ENCODE peak calls at places on chromosomes 13 and 19, in seven cellular contexts. W is WTC11, M is RWPE1, X is Peyer's patch, A is AG09309, B is hepatocyte, G is stomach. C is an unnamed sample.

GRCh38 chr13:56528040-56528760 is 612.5 kb upstream of the PRR20A start:
- DNase-seq in B (no peak), G (no peak), A (no peak), M (no peak), W (no peak), X (no peak), C (no peak)

GRCh38 chr19:56594783-56595547 is at the start of gene ZNF71:
- DNase-seq in W (peak; percentile 93), G (peak; percentile 91), A (peak; percentile 34), B (peak; percentile 95), M (peak; percentile 93), X (peak; percentile 94), C (peak; percentile 81)

GRCh38 chr19:49327878-49328544 is 3.0 kb upstream of the SLC6A16 start:
- DNase-seq in A (no peak), X (peak; percentile 71), W (peak; percentile 62), M (peak; percentile 41), G (no peak), B (no peak), C (no peak)

GRCh38 chr19:55720214-55720746 is 17.9 kb downstream of the NLRP9 start:
- DNase-seq in W (no peak), A (no peak), B (no peak), M (no peak), X (peak; percentile 57), G (no peak), C (no peak)

GRCh38 chr19:16673226-16673625 is 12.3 kb downstream of the TMEM38A start:
- DNase-seq in G (no peak), M (no peak), W (no peak), B (no peak), X (no peak), A (no peak), C (no peak)

GRCh38 chr13:79085021-79085420 is 321.0 kb downstream of the RBM26 start:
- DNase-seq in A (no peak), X (no peak), G (no peak), W (no peak), M (no peak), B (no peak), C (no peak)

GRCh38 chr13:74919914-74920313 is 562.1 kb downstream of the TBC1D4 start:
- DNase-seq in A (no peak), W (no peak), B (no peak), G (no peak), M (no peak), X (no peak), C (no peak)

GRCh38 chr19:56211718-56212117 is 9.6 kb downstream of the ZSCAN5C start:
- DNase-seq in X (no peak), M (no peak), A (no peak), G (no peak), B (no peak), W (no peak), C (no peak)

GRCh38 chr13:40401911-40402776 is 264.3 kb downstream of the FOXO1 start:
- DNase-seq in A (peak; percentile 86), B (peak; percentile 88), M (peak; percentile 88), G (peak; percentile 85), X (peak; percentile 96), W (no peak), C (peak; percentile 23)

GRCh38 chr13:32553720-32554119 is 15.1 kb upstream of the N4BP2L2 start:
- DNase-seq in X (no peak), B (no peak), W (no peak), M (no peak), A (no peak), G (no peak), C (no peak)

GRCh38 chr19:4389511-4390016 is 10.8 kb downstream of the SH3GL1 start:
- DNase-seq in W (no peak), B (no peak), A (no peak), X (no peak), G (no peak), M (no peak), C (no peak)

DNA sequence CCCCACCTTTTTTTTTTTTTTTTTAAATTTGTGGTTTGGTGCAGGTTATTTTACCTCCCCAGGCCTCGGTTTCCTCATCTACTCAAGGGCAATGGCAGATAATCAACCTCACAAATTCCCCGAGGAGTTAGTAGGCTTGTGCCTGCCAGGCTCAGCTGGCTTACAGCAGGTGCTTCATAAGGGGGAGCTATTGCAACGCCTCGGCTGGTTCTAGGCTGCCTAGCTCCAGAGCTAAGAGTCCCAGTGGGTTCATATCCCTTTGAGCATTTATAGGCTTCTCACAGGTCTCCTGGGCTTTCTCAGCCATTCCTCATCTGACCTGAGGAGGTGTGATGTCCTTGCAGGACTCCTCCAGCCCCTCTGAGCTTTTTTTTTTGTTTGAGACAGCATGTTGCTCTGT is 10.6 kb downstream of the BCKDHA start:
- DNase-seq in G (no peak), M (no peak), X (no peak), B (no peak), W (no peak), A (no peak), C (no peak)
- TF ChIP-seq CTCF in G (no peak), M (no peak), X (no peak), B (no peak), W (no peak), A (no peak), C (no peak)

GRCh38 chr19:2274937-2275535 is 6.9 kb downstream of the PEAK3 start:
- DNase-seq in A (no peak), W (peak; percentile 84), M (peak; percentile 48), G (peak; percentile 69), X (peak; percentile 86), B (peak; percentile 78), C (no peak)
- TF ChIP-seq CTCF in A (peak; percentile 58), W (peak; percentile 60), M (peak; percentile 32), G (no peak), X (peak; percentile 75), B (peak; percentile 50), C (peak; percentile 22)

GRCh38 chr13:57632276-57633140 is 964 bp downstream of the PCDH17 start:
- DNase-seq in A (no peak), M (no peak), W (peak; percentile 51), G (no peak), X (no peak), B (peak; percentile 47), C (no peak)

GRCh38 chr13:57631607-57632275 is at the start of gene PCDH17:
- DNase-seq in M (peak; percentile 37), W (peak; percentile 54), X (no peak), A (no peak), B (peak; percentile 64), G (peak; percentile 34), C (no peak)

GRCh38 chr13:57634829-57635165 is 3.3 kb downstream of the PCDH17 start:
- DNase-seq in W (peak; percentile 30), X (no peak), A (no peak), M (no peak), B (peak; percentile 6), G (no peak), C (no peak)

GRCh38 chr13:57633950-57634828 is 2.6 kb downstream of the PCDH17 start:
- DNase-seq in A (no peak), M (no peak), W (peak; percentile 35), X (no peak), B (peak; percentile 17), G (no peak), C (no peak)

GRCh38 chr13:57633141-57633949 is 1.8 kb downstream of the PCDH17 start:
- DNase-seq in G (peak; percentile 26), W (peak; percentile 88), X (peak; percentile 47), A (no peak), M (no peak), B (peak; percentile 60), C (no peak)
- TF ChIP-seq CTCF in G (no peak), W (peak; percentile 62), X (no peak), A (no peak), M (no peak), B (peak; percentile 67), C (no peak)

GRCh38 chr19:5593245-5593962 is 25.7 kb upstream of the TINCR start:
- DNase-seq in G (no peak), X (no peak), W (no peak), B (no peak), M (no peak), A (no peak), C (no peak)
- TF ChIP-seq CTCF in G (no peak), X (no peak), W (no peak), B (no peak), M (no peak), A (no peak), C (no peak)

DNA sequence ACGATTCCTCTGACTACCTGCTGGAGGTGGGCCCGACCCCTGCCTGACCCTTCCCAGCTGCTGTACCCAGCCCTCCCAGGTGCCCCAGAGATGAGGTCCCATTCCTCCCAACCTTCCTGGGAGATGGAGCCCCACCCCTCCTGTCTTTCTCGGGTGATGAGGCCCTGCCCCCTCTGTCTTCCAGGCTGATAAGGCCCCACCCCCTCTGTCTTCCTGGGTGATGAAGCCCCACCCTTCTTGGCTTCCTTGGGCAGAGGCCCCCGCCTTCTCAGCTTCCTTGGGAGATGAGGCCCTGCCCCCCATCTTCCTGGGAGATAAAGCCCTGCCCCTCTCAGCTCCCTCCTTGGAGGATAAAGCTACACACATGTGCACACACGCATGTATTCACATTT is 47.9 kb downstream of the CERS4 start:
- DNase-seq in A (no peak), B (peak; percentile 38), M (peak; percentile 45), W (no peak), X (no peak), G (no peak), C (no peak)
- TF ChIP-seq CTCF in A (no peak), B (no peak), M (no peak), W (no peak), X (no peak), G (no peak), C (no peak)

GRCh38 chr13:113211774-113212173 is 2.4 kb downstream of the CUL4A start:
- DNase-seq in B (no peak), M (no peak), X (no peak), W (peak; percentile 56), A (no peak), G (no peak), C (no peak)

GRCh38 chr13:113208424-113209335 is at the start of gene PCID2:
- DNase-seq in G (peak; percentile 93), A (peak; percentile 37), W (peak; percentile 89), X (peak; percentile 95), M (peak; percentile 90), B (peak; percentile 96), C (peak; percentile 93)

GRCh38 chr13:113209880-113210421 is 538 bp downstream of the CUL4A start:
- DNase-seq in A (no peak), M (peak; percentile 55), X (peak; percentile 87), G (peak; percentile 71), W (peak; percentile 68), B (peak; percentile 82), C (peak; percentile 54)

GRCh38 chr13:113209336-113209879 is at the start of gene CUL4A:
- DNase-seq in B (peak; percentile 92), M (peak; percentile 74), W (peak; percentile 78), X (peak; percentile 89), G (peak; percentile 83), A (no peak), C (peak; percentile 60)

DNA sequence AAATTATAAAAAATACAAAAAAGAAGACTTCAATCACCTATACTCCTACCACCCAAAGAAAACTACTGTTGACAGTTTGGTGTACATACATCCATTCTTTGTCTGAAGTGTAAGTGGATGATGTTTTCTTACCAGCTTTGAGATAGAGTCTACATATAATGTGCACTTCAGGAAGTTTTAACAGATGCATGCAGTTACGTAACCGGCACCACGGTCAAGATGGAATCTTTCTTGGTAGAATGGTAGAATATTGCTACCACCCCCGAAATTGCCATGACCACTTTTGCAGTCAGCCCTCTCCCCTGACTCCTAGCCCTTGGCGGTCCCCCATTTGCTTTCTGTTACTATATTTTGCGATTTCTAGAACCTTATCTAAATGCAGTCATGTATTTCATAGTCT is 1.4 kb downstream of the CUL4A start:
- DNase-seq in G (no peak), B (no peak), W (no peak), M (no peak), X (no peak), A (no peak), C (no peak)
- TF ChIP-seq CTCF in G (no peak), B (no peak), W (no peak), M (no peak), X (no peak), A (no peak), C (no peak)